ENCODE peak calls at places on chromosome 14, in eight cellular contexts. I is endothelial cell of umbilical vein, D is psoas muscle, G is neural progenitor cell, J is A549, X is kidney, T is gastrocnemius medialis, M is OCI-LY7. Q is an unnamed sample. For H3K4me1, the result is how much of the 10 kb centered on the place peaks cover.

GRCh38 chr14:103108749-103109207 is 14.3 kb downstream of the EXOC3L4 start:
- DNase-seq in I (no peak), D (peak), G (no peak), J (peak), X (peak), T (no peak), M (peak), Q (no peak)

GRCh38 chr14:32186248-32186647 is 15.6 kb upstream of the RNU6-7 start:
- DNase-seq in I (no peak), D (no peak), G (no peak), J (no peak), X (no peak), T (no peak), M (peak), Q (no peak)

GRCh38 chr14:55077691-55078151 is 26.3 kb downstream of the MAPK1IP1L start:
- DNase-seq in I (no peak), D (no peak), G (peak), J (no peak), X (peak), T (no peak), M (no peak), Q (no peak)

GRCh38 chr14:29925106-29925722 is 2.4 kb downstream of the PRKD1 start:
- DNase-seq in I (no peak), D (no peak), G (peak), J (no peak), X (no peak), T (no peak), M (no peak), Q (no peak)

GRCh38 chr14:53147893-53148292 is 5.2 kb downstream of the DDHD1 start:
- DNase-seq in I (no peak), D (no peak), G (no peak), J (no peak), X (no peak), T (no peak), M (no peak), Q (no peak)

GRCh38 chr14:42490536-42490935 is 883.9 kb downstream of the LRFN5 start:
- DNase-seq in I (no peak), D (no peak), G (no peak), J (no peak), X (no peak), T (no peak), M (no peak), Q (no peak)

GRCh38 chr14:23351681-23352505 is 794 bp downstream of the SLC22A17 start:
- DNase-seq in I (no peak), D (no peak), G (peak), J (no peak), X (peak), T (no peak), M (no peak), Q (no peak)

GRCh38 chr14:59075503-59075902 is 113.0 kb upstream of the DAAM1 start:
- DNase-seq in I (no peak), D (no peak), G (no peak), J (no peak), X (no peak), T (no peak), M (no peak), Q (no peak)

GRCh38 chr14:64092338-64092737 is 201.8 kb downstream of the ESR2 start:
- DNase-seq in I (no peak), D (no peak), G (no peak), J (no peak), X (no peak), T (no peak), M (no peak), Q (no peak)

GRCh38 chr14:60311417-60311816 is 62.4 kb downstream of the PPM1A start:
- DNase-seq in I (peak), D (no peak), G (no peak), J (no peak), X (no peak), T (no peak), M (no peak), Q (no peak)

GRCh38 chr14:43900173-43900655 is 606.9 kb downstream of the FSCB start:
- DNase-seq in I (no peak), D (no peak), G (no peak), J (peak), X (no peak), T (no peak), M (no peak), Q (no peak)

GRCh38 chr14:43894534-43894933 is 612.5 kb downstream of the FSCB start:
- DNase-seq in I (no peak), D (no peak), G (peak), J (peak), X (no peak), T (no peak), M (peak), Q (no peak)

GRCh38 chr14:43898709-43899108 is 608.4 kb downstream of the FSCB start:
- DNase-seq in I (no peak), D (no peak), G (no peak), J (peak), X (no peak), T (no peak), M (no peak), Q (no peak)

GRCh38 chr14:43901950-43902349 is 605.1 kb downstream of the FSCB start:
- DNase-seq in I (no peak), D (no peak), G (no peak), J (no peak), X (no peak), T (no peak), M (no peak), Q (no peak)

DNA sequence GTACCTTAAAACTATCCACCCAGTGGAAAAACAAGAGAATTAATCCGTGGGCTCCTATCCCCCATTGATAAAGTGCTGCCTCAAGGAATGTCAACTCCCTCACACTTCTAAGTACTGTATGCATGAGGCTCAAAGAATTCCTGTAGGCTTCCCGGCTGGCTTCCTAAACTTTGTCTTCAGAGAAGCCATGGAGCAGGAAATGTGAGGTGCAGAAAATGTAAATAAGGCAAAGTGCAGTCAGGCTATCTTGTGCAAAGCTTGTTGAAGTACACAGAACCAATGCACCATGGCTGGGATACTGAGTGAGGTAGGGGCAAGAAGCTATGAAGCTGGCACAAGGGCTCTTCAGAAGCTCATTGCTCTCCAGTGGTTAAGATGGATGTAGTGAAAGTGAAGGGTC is 611.0 kb downstream of the FSCB start:
- DNase-seq in I (no peak), D (no peak), G (no peak), J (no peak), X (no peak), T (no peak), M (no peak), Q (no peak)
- H3K27ac ChIP-seq in I (no peak), D (no peak), G (no peak), J (no peak), X (no peak), T (no peak), M (no peak), Q (no peak)

DNA sequence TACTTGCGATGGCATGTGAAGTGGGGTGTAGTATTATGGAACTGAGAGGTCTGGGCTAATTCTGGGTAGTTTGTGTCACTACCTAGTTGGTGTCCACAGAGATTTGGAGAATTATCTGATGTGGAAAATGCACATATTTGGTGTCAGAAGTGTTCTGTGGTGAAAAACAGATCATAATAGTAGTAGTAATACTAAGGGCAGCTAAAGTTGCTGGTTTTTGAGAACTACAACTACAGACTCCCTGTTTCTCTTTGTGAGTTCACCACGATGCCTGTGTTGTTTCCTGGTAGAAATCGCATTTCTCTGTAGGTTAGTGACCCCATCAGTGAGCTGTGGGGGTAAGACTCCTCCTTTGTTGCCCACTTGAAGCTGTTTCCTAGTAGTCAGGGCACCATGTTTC is 206.5 kb downstream of the FUT8 start:
- DNase-seq in I (no peak), D (no peak), G (no peak), J (no peak), X (no peak), T (no peak), M (no peak), Q (no peak)
- TF ChIP-seq CTCF in I (no peak), D (no peak), G (no peak), J (no peak), X (no peak), T (no peak), M (no peak), Q (no peak)

GRCh38 chr14:106436310-106436905 is 910.0 kb downstream of the TMEM121 start:
- DNase-seq in I (no peak), D (no peak), G (no peak), J (peak), X (no peak), T (no peak), M (peak), Q (no peak)
- H3K4me1 ChIP-seq in I (under half), D (under half), G (under half), J (under half), X (under half), T (under half), M (under half), Q (under half)

GRCh38 chr14:94316692-94317091 is 6.4 kb downstream of the SERPINA6 start:
- DNase-seq in I (no peak), D (no peak), G (no peak), J (no peak), X (no peak), T (no peak), M (no peak), Q (no peak)
- H3K27ac ChIP-seq in I (no peak), D (no peak), G (no peak), J (no peak), X (no peak), T (no peak), M (no peak), Q (no peak)